ENCODE peak calls at places on chromosome 4, in ten cellular contexts. Z is GM12878; P is epithelial cell of proximal tubule; G is right lobe of liver; U is HFF-Myc; N is PC-9; I is CD4-positive, alpha-beta T cell; V is psoas muscle; T is H9; B is foreskin fibroblast. D is an unnamed sample.
A peak's percentile ranks its signal among the peaks of the same experiment; 100 is the strongest.

GRCh38 chr4:71222661-71223060 is 116.2 kb upstream of the SLC4A4 start:
- DNase-seq in Z (no peak), P (no peak), G (no peak), U (no peak), N (no peak), I (no peak), V (no peak), T (no peak), B (no peak), D (no peak)

GRCh38 chr4:48564151-48564550 is 74.1 kb downstream of the ZAR1 start:
- DNase-seq in Z (no peak), P (no peak), G (no peak), U (no peak), N (no peak), I (no peak), V (no peak), T (no peak), B (no peak), D (no peak)

GRCh38 chr4:184421558-184422155 is 52.7 kb downstream of the IRF2 start:
- DNase-seq in Z (peak; percentile 46), P (no peak), G (no peak), U (no peak), N (no peak), I (no peak), V (no peak), T (no peak), B (no peak), D (no peak)

GRCh38 chr4:3747582-3747906 is 18.6 kb upstream of the ADRA2C start:
- DNase-seq in Z (no peak), P (no peak), G (no peak), U (no peak), N (no peak), I (no peak), V (no peak), T (peak; percentile 85), B (no peak), D (no peak)

GRCh38 chr4:46945062-46945461 is 36.0 kb upstream of the COX7B2 start:
- DNase-seq in Z (no peak), P (no peak), G (no peak), U (no peak), N (no peak), I (no peak), V (no peak), T (no peak), B (no peak), D (no peak)

GRCh38 chr4:158411180-158411721 is 110.4 kb upstream of the RXFP1 start:
- DNase-seq in Z (no peak), P (no peak), G (no peak), U (no peak), N (no peak), I (no peak), V (no peak), T (no peak), B (peak; percentile 1), D (peak; percentile 10)

GRCh38 chr4:68953056-68953455 is 1.5 kb upstream of the UGT2A3 start:
- DNase-seq in Z (no peak), P (no peak), G (no peak), U (no peak), N (no peak), I (no peak), V (no peak), T (no peak), B (no peak), D (no peak)

GRCh38 chr4:124290678-124291077 is 421.9 kb downstream of the ANKRD50 start:
- DNase-seq in Z (no peak), P (no peak), G (no peak), U (no peak), N (no peak), I (no peak), V (no peak), T (no peak), B (no peak), D (no peak)

GRCh38 chr4:56742080-56742871 is 61.2 kb upstream of the HOPX start:
- DNase-seq in Z (no peak), P (no peak), G (no peak), U (no peak), N (no peak), I (no peak), V (no peak), T (no peak), B (peak; percentile 34), D (peak; percentile 38)

GRCh38 chr4:90190510-90190909 is 63.3 kb downstream of the CCSER1 start:
- DNase-seq in Z (no peak), P (no peak), G (no peak), U (no peak), N (no peak), I (no peak), V (no peak), T (no peak), B (no peak), D (no peak)

GRCh38 chr4:2250003-2250763 is 8.3 kb upstream of the HAUS3 start:
- DNase-seq in Z (no peak), P (no peak), G (no peak), U (no peak), N (no peak), I (peak; percentile 4), V (peak; percentile 8), T (no peak), B (no peak), D (no peak)

GRCh38 chr4:51842167-51842553 is 793 bp upstream of the DCUN1D4 start:
- DNase-seq in Z (no peak), P (no peak), G (no peak), U (no peak), N (no peak), I (no peak), V (no peak), T (no peak), B (peak; percentile 18), D (peak; percentile 28)

GRCh38 chr4:61079427-61079826 is 120.7 kb upstream of the ADGRL3 start:
- DNase-seq in Z (no peak), P (no peak), G (no peak), U (no peak), N (no peak), I (no peak), V (no peak), T (no peak), B (no peak), D (no peak)

GRCh38 chr4:24956091-24956490 is 43.2 kb upstream of the CCDC149 start:
- DNase-seq in Z (no peak), P (no peak), G (no peak), U (no peak), N (no peak), I (no peak), V (no peak), T (no peak), B (no peak), D (no peak)

GRCh38 chr4:167838686-167839085 is 253.7 kb upstream of the ANXA10 start:
- DNase-seq in Z (no peak), P (no peak), G (no peak), U (no peak), N (no peak), I (no peak), V (no peak), T (no peak), B (peak; percentile 12), D (no peak)

GRCh38 chr4:177155454-177155853 is 154.2 kb upstream of the NEIL3 start:
- DNase-seq in Z (no peak), P (no peak), G (no peak), U (no peak), N (no peak), I (no peak), V (no peak), T (peak; percentile 32), B (no peak), D (no peak)
- TF ChIP-seq CTCF in Z (no peak), P (peak; percentile 32), G (no peak), U (no peak), N (no peak), I (no peak), V (no peak), T (peak; percentile 27), B (no peak), D (no peak)

GRCh38 chr4:97548943-97549583 is 594.2 kb downstream of the STPG2 start:
- DNase-seq in Z (no peak), P (no peak), G (no peak), U (no peak), N (no peak), I (no peak), V (no peak), T (no peak), B (no peak), D (no peak)
- TF ChIP-seq CTCF in Z (no peak), P (peak; percentile 29), G (peak; percentile 7), U (no peak), N (peak; percentile 24), I (no peak), V (no peak), T (peak; percentile 13), B (no peak), D (no peak)

GRCh38 chr4:52868138-52868537 is 6.0 kb downstream of the RASL11B start:
- DNase-seq in Z (no peak), P (no peak), G (no peak), U (no peak), N (no peak), I (no peak), V (peak; percentile 14), T (peak; percentile 76), B (no peak), D (no peak)
- TF ChIP-seq CTCF in Z (no peak), P (peak; percentile 19), G (no peak), U (no peak), N (no peak), I (no peak), V (no peak), T (no peak), B (no peak), D (no peak)

GRCh38 chr4:139281212-139281611 is 1.2 kb upstream of the MGARP start:
- DNase-seq in Z (no peak), P (no peak), G (no peak), U (no peak), N (no peak), I (no peak), V (no peak), T (no peak), B (no peak), D (peak; percentile 10)
- TF ChIP-seq CTCF in Z (peak; percentile 4), P (peak; percentile 45), G (no peak), U (peak; percentile 6), N (peak; percentile 31), I (no peak), V (peak; percentile 34), T (peak; percentile 45), B (no peak), D (peak; percentile 21)